ENCODE peak calls at places on chromosome 5, in nine cellular contexts. Y is tibial nerve, M is A549, I is sigmoid colon, B is transverse colon, F is suprapubic skin, U is stomach, P is HepG2, G is SK-N-SH. K is an unnamed sample.

GRCh38 chr5:1726956-1727355 is 72.7 kb downstream of the MRPL36 start:
- DNase-seq in B (no peak), Y (no peak), G (no peak), I (peak), F (peak), M (no peak), U (peak), P (no peak), K (no peak)

GRCh38 chr5:159933531-159934485 is 17.5 kb downstream of the ADRA1B start:
- DNase-seq in P (no peak), I (no peak), M (no peak), G (no peak), Y (no peak), B (no peak), U (no peak), F (no peak), K (no peak)

GRCh38 chr5:180744253-180744652 is 4.4 kb upstream of the OR2Y1 start:
- DNase-seq in I (no peak), F (no peak), U (no peak), B (no peak), P (no peak), G (no peak), Y (no peak), M (no peak), K (no peak)

GRCh38 chr5:172574845-172575170 is 66.3 kb upstream of the NEURL1B start:
- DNase-seq in M (no peak), B (no peak), G (no peak), I (no peak), U (no peak), F (no peak), Y (no peak), P (no peak), K (no peak)

GRCh38 chr5:117652640-117653280 is 1078.1 kb upstream of the SEMA6A start:
- DNase-seq in G (no peak), U (no peak), B (no peak), I (no peak), M (no peak), Y (no peak), F (no peak), P (no peak), K (no peak)

GRCh38 chr5:31935702-31936347 is 238.3 kb downstream of the GOLPH3 start:
- DNase-seq in M (no peak), Y (no peak), U (peak), I (no peak), P (no peak), G (no peak), F (no peak), B (no peak), K (peak)

GRCh38 chr5:171335616-171336015 is 26.6 kb downstream of the TLX3 start:
- DNase-seq in I (no peak), G (no peak), P (no peak), B (no peak), U (no peak), F (no peak), Y (no peak), M (no peak), K (no peak)

GRCh38 chr5:90410178-90410762 is 714 bp upstream of the CETN3 start:
- DNase-seq in I (no peak), B (no peak), F (no peak), P (peak), M (no peak), G (no peak), Y (no peak), U (no peak), K (no peak)

GRCh38 chr5:173094012-173094661 is 38.0 kb downstream of the CREBRF start:
- DNase-seq in F (no peak), I (no peak), Y (no peak), B (no peak), P (peak), U (no peak), M (peak), G (no peak), K (no peak)

GRCh38 chr5:148730272-148730954 is 76.1 kb upstream of the HTR4 start:
- DNase-seq in P (no peak), M (peak), F (no peak), B (no peak), U (no peak), G (no peak), Y (no peak), I (no peak), K (no peak)

GRCh38 chr5:59542841-59543825 is 350.4 kb downstream of the PDE4D start:
- DNase-seq in Y (no peak), M (peak), U (peak), I (peak), F (no peak), G (peak), P (no peak), B (peak), K (no peak)

GRCh38 chr5:141272906-141273305 is 27.7 kb downstream of the PCDHB15 start:
- DNase-seq in M (peak), U (no peak), G (no peak), I (no peak), P (no peak), B (no peak), F (no peak), Y (no peak), K (no peak)

GRCh38 chr5:103031607-103032006 is 88.3 kb downstream of the GIN1 start:
- DNase-seq in B (no peak), I (no peak), Y (no peak), G (no peak), M (no peak), P (no peak), F (no peak), U (no peak), K (no peak)

GRCh38 chr5:76083555-76084495 is 642 bp downstream of the SV2C start:
- DNase-seq in I (no peak), P (no peak), Y (no peak), G (peak), M (no peak), F (no peak), B (no peak), U (no peak), K (no peak)

GRCh38 chr5:172321593-172321992 is 38.0 kb upstream of the UBTD2 start:
- DNase-seq in B (no peak), U (no peak), G (no peak), F (no peak), M (no peak), Y (no peak), P (no peak), I (no peak), K (no peak)

GRCh38 chr5:27377626-27378025 is 339.2 kb upstream of the CDH9 start:
- DNase-seq in M (no peak), B (no peak), I (no peak), P (no peak), G (no peak), U (no peak), Y (no peak), F (no peak), K (no peak)

GRCh38 chr5:97844797-97845196 is 661.8 kb upstream of the RIOK2 start:
- DNase-seq in G (no peak), B (no peak), M (no peak), F (no peak), P (no peak), U (no peak), Y (no peak), I (no peak), K (no peak)

DNA sequence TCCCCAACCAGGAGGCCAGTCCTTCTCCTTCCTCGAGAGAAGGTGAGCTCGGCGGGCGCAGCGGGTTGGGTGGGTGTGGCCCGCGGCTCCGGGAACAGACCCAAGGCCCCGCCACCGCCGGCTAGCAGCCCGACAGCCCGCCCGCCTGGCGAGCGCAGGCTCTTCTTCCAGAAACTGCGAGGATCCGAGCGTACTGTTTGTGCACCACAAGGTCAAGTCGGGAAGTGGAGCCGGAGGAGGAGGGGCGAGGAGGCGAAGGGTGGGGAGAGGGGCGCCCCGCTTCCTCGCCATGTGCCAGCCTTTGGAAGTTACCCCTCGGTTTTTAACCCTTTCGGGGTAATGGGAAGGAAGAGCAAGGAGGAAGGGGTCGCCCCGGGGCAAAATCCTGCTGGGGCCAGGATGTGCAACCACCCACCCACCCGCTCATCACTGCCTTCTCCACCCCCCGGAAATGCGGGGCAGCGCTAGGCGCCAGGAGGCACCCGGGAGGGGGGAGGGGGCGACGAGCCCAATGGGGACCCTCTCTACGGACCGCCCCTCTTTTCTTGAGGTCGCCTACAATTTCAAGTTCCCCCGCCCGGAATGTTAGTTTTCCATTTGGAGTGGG is 1.1 kb upstream of the JADE2 start:
- DNase-seq in U (peak), P (no peak), B (peak), G (peak), Y (peak), I (peak), F (peak), M (peak), K (peak)
- TF ChIP-seq EP300 in U (no peak), P (no peak), B (no peak), G (no peak), Y (peak), I (no peak), F (no peak), M (no peak), K (no peak)

GRCh38 chr5:139457241-139457640 is 5.3 kb downstream of the ECSCR start:
- DNase-seq in G (no peak), F (no peak), Y (no peak), B (no peak), I (no peak), M (no peak), U (no peak), P (no peak), K (no peak)

GRCh38 chr5:139460457-139460856 is 2.1 kb downstream of the ECSCR start:
- DNase-seq in G (no peak), I (no peak), U (no peak), B (no peak), M (no peak), Y (no peak), P (no peak), F (no peak), K (no peak)

GRCh38 chr5:139459451-139459934 is 3.0 kb downstream of the ECSCR start:
- DNase-seq in U (peak), P (peak), B (no peak), Y (no peak), M (no peak), I (peak), F (no peak), G (peak), K (no peak)

GRCh38 chr5:139457653-139458306 is 4.8 kb downstream of the ECSCR start:
- DNase-seq in F (no peak), G (no peak), B (no peak), P (no peak), I (peak), U (no peak), Y (no peak), M (no peak), K (no peak)

GRCh38 chr5:139458580-139459407 is 3.7 kb downstream of the ECSCR start:
- DNase-seq in G (no peak), P (no peak), B (peak), M (no peak), Y (no peak), I (no peak), U (peak), F (no peak), K (no peak)
- TF ChIP-seq EP300 in G (no peak), P (no peak), B (no peak), M (no peak), Y (no peak), I (no peak), U (no peak), F (no peak), K (no peak)

GRCh38 chr5:116456036-116456435 is 118.6 kb downstream of the SEMA6A start:
- DNase-seq in B (no peak), P (no peak), Y (no peak), U (no peak), M (no peak), F (no peak), I (no peak), G (no peak), K (no peak)

GRCh38 chr5:116455061-116455460 is 119.6 kb downstream of the SEMA6A start:
- DNase-seq in B (no peak), G (peak), U (no peak), P (no peak), Y (no peak), I (no peak), F (no peak), M (no peak), K (no peak)

GRCh38 chr5:116453920-116454319 is 120.7 kb downstream of the SEMA6A start:
- DNase-seq in B (no peak), F (no peak), Y (no peak), G (peak), P (peak), U (no peak), I (no peak), M (no peak), K (no peak)

GRCh38 chr5:116454417-116454927 is 120.2 kb downstream of the SEMA6A start:
- DNase-seq in F (no peak), G (peak), B (no peak), U (no peak), P (no peak), M (no peak), Y (no peak), I (no peak), K (no peak)

DNA sequence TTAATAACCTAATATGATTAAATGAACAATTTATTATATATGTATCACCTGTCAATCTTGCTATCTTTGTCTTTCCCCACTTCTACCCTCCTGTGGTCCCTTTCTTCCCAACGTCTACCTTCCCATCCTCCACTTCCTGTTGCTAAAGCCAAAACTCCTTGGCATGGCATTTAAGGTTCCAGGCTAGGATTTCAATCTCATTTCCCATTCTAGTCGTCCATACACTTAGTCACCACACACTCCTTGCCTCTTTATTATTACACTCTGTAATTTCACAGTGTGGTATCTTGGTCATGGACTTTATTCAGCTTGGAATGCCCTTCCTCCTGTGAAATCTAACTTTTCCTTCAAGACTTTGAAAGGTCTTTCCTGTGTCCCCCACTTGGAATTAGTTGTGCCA is 115.3 kb downstream of the SEMA6A start:
- DNase-seq in Y (no peak), F (no peak), G (no peak), U (no peak), B (no peak), P (no peak), I (no peak), M (no peak), K (no peak)
- TF ChIP-seq EP300 in Y (no peak), F (no peak), G (no peak), U (no peak), B (no peak), P (no peak), I (no peak), M (no peak), K (no peak)

DNA sequence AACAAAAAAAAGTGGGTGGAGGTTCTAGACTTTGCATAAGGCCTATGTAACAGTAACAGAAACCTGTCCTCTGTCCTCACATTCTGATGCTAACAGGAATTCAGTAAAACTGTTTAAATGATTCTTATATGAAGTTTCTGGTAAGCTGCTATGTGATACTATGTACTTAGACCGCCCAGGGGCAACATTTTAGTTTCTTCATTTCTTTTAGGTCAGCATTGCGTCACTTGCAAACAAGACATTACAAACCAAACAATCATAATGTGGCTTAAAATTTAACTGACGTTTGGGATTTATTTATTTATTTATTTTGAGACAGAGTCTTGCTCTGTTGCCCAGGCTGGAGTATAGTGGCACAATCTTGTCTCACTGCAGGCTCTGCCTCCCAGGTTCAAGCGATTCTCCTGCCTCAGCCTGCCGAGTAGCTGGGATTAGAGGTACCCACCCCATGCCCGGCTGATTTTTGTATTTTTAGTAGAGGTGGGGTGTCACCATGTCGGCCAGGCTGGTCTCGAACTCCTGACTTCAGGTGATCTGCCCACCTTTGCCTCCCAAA is 44.3 kb downstream of the TENT4A start:
- DNase-seq in P (peak), G (no peak), M (peak), F (no peak), I (peak), U (no peak), Y (no peak), B (no peak), K (no peak)
- TF ChIP-seq EP300 in P (peak), G (no peak), M (no peak), F (no peak), I (no peak), U (no peak), Y (no peak), B (no peak), K (no peak)

GRCh38 chr5:73451218-73452130 is 2.9 kb upstream of the FOXD1 start:
- DNase-seq in I (no peak), U (peak), P (no peak), F (peak), Y (peak), B (peak), G (peak), M (peak), K (no peak)
- TF ChIP-seq EP300 in I (no peak), U (no peak), P (no peak), F (no peak), Y (no peak), B (no peak), G (no peak), M (no peak), K (no peak)